ENCODE peak calls at places on chromosomes 12 and 14, in eight cellular contexts. M is colonic mucosa, Y is heart right ventricle, F is cardiac muscle cell, T is HL-60, G is stomach, O is H9, J is left lung. N is an unnamed sample.

GRCh38 chr14:104136472-104137296 is 1.7 kb upstream of the KIF26A start:
- DNase-seq in M (no peak), Y (peak), F (no peak), T (no peak), G (no peak), O (peak), J (peak), N (no peak)

GRCh38 chr12:124557518-124558223 is 9.7 kb downstream of the NCOR2 start:
- DNase-seq in M (no peak), Y (no peak), F (no peak), T (no peak), G (no peak), O (peak), J (peak), N (no peak)

GRCh38 chr12:13950502-13950901 is 30.9 kb downstream of the GRIN2B start:
- DNase-seq in M (no peak), Y (no peak), F (no peak), T (no peak), G (no peak), O (no peak), J (no peak), N (no peak)

GRCh38 chr14:38391334-38391733 is 135.4 kb upstream of the CLEC14A start:
- DNase-seq in M (no peak), Y (no peak), F (peak), T (no peak), G (no peak), O (no peak), J (no peak), N (no peak)

GRCh38 chr12:98228619-98229538 is 286.5 kb upstream of the TMPO start:
- DNase-seq in M (no peak), Y (no peak), F (no peak), T (no peak), G (no peak), O (no peak), J (no peak), N (no peak)

GRCh38 chr12:131223791-131224567 is 270.3 kb downstream of the ADGRD1 start:
- DNase-seq in M (peak), Y (no peak), F (no peak), T (no peak), G (no peak), O (peak), J (peak), N (no peak)

GRCh38 chr12:124896461-124896860 is 18.0 kb downstream of the UBC start:
- DNase-seq in M (no peak), Y (no peak), F (no peak), T (no peak), G (no peak), O (no peak), J (no peak), N (no peak)

GRCh38 chr12:112350593-112351592 is 31.3 kb downstream of the HECTD4 start:
- DNase-seq in M (no peak), Y (no peak), F (no peak), T (no peak), G (no peak), O (no peak), J (no peak), N (no peak)

GRCh38 chr12:62832528-62832927 is 102.4 kb downstream of the PPM1H start:
- DNase-seq in M (no peak), Y (no peak), F (no peak), T (no peak), G (no peak), O (no peak), J (no peak), N (no peak)

GRCh38 chr12:57766464-57767311 is at the start of gene CYP27B1:
- DNase-seq in M (no peak), Y (no peak), F (peak), T (no peak), G (no peak), O (peak), J (no peak), N (no peak)

DNA sequence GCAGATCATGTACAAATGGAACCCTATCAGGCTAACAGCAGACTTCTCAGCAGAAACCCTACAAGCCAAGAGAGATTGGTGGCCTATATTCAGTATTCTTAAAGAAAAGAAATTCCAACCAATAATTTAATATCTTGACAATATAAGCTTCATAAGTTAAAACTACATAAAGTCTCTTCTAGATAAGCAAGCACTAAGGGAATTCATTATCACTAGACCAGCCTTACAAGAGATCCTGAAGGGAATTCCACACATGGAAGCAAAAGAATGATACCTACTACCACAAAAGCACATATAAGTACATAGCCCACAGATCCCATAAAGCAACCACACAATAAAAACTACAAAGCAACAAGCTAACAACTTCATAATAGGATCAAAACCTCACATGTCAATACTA is 60.4 kb upstream of the SCAF11 start:
- DNase-seq in M (no peak), Y (no peak), F (no peak), T (no peak), G (no peak), O (no peak), J (no peak), N (no peak)
- TF ChIP-seq CTCF in M (no peak), Y (no peak), F (no peak), T (no peak), G (no peak), O (no peak), J (no peak), N (no peak)

DNA sequence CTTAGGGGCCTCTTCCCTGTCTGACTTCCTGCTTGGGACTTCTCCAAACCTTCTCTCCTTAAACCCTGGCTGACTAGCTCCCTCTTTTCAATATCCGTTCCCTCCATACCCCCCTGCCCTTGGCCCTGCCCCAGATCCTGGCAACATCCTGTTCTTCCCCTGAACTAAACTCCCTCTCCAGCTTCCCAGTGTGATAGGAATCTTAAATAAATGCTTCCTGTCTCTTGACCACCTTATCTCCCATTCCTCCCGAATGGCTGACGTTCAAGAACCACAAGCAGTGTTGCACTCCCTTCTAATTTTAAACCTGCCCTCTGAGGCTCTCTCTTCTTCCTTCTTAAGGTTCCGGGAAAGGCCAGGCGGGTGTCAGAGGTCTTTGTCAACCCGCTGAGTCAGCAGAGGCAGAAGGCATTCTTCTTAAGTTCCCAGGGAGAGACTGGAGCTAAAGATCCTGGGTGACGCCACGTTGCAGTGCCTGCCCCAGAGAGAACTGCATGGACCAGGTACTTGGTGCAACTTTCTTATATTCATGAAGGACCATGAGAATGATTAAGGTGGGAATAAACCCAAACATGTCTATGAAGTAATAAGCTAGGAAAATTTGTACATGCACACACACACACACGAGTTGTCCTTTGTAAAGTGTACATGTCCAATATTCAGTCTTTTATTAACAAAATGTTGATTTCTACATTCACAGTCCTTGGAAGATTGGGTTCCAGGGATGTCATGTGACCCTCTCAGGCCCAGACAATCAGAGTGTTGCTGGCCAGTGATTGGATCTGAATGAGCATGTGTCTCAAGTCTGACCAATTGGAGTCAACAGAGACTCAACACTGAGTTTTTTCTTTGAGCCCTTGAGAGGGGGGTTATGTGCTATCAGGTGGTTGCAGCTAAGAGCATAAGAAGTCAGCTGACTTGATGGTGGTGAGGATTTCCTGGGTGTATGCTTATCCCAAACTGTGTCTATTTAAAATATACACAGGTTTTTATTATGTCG is 420.2 kb upstream of the TBX3 start:
- DNase-seq in M (no peak), Y (peak), F (peak), T (no peak), G (no peak), O (no peak), J (no peak), N (no peak)
- H3K27ac ChIP-seq in M (no peak), Y (peak), F (peak), T (no peak), G (no peak), O (no peak), J (peak), N (no peak)

DNA sequence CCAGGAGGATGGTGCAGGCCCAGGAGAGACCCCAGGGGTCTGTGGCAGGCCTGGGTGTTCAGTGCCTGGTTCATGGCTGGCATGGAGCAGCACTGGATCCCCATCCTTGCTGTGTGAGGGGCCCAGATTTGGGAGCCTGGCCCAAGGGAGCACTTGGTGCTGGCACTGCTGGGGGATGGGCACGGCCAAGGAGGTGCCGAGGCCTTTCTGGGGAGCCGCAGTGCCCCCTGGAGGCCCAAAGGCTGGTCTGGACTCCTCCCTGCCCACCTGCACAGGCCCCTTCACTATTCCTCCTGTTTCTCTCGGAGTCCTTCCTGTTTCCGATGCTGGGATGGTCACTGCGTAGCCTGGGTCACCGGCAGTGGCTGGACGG is 48.6 kb downstream of the LRCOL1 start:
- DNase-seq in M (no peak), Y (no peak), F (no peak), T (no peak), G (peak), O (peak), J (no peak), N (no peak)
- TF ChIP-seq CTCF in M (no peak), Y (peak), F (peak), T (peak), G (no peak), O (peak), J (no peak), N (no peak)

GRCh38 chr12:48693572-48693971 is 11.5 kb upstream of the KANSL2 start:
- DNase-seq in M (no peak), Y (no peak), F (no peak), T (no peak), G (no peak), O (no peak), J (no peak), N (no peak)

GRCh38 chr12:48694038-48694437 is 12.0 kb upstream of the KANSL2 start:
- DNase-seq in M (no peak), Y (no peak), F (no peak), T (no peak), G (no peak), O (no peak), J (no peak), N (no peak)

GRCh38 chr12:48691826-48692473 is 9.9 kb upstream of the KANSL2 start:
- DNase-seq in M (no peak), Y (no peak), F (no peak), T (no peak), G (no peak), O (no peak), J (no peak), N (no peak)

GRCh38 chr12:48687595-48687994 is 5.6 kb upstream of the KANSL2 start:
- DNase-seq in M (no peak), Y (no peak), F (peak), T (no peak), G (no peak), O (no peak), J (no peak), N (no peak)

GRCh38 chr12:48690990-48691389 is 9.0 kb upstream of the KANSL2 start:
- DNase-seq in M (no peak), Y (no peak), F (no peak), T (no peak), G (no peak), O (no peak), J (no peak), N (no peak)
- H3K27ac ChIP-seq in M (no peak), Y (peak), F (no peak), T (no peak), G (no peak), O (no peak), J (no peak), N (no peak)

GRCh38 chr12:56448860-56449621 is at the start of gene TIMELESS:
- DNase-seq in M (peak), Y (peak), F (peak), T (peak), G (peak), O (peak), J (peak), N (peak)
- TF ChIP-seq CTCF in M (no peak), Y (peak), F (peak), T (no peak), G (no peak), O (no peak), J (no peak), N (peak)

GRCh38 chr14:102487204-102487577 is 22.4 kb downstream of the ANKRD9 start:
- DNase-seq in M (no peak), Y (no peak), F (peak), T (no peak), G (no peak), O (no peak), J (no peak), N (no peak)
- H3K27ac ChIP-seq in M (no peak), Y (no peak), F (no peak), T (no peak), G (peak), O (no peak), J (no peak), N (no peak)

GRCh38 chr14:77991128-77991772 is 178.9 kb upstream of the NRXN3 start:
- DNase-seq in M (no peak), Y (no peak), F (no peak), T (no peak), G (no peak), O (no peak), J (no peak), N (no peak)
- TF ChIP-seq CTCF in M (no peak), Y (peak), F (peak), T (no peak), G (no peak), O (peak), J (no peak), N (no peak)

N was measured in transverse colon.